ENCODE peak calls at places on chromosomes 13 and 19, in eight cellular contexts. B, S, F, U, E, R, Y and M are unnamed samples.

GRCh38 chr19:46009530-46010510 is 13.0 kb downstream of the PGLYRP1 start:
- DNase-seq in B (no peak), S (no peak), F (peak), U (peak), E (peak), R (peak), Y (peak), M (no peak)

GRCh38 chr19:32339988-32340874 is 5.2 kb upstream of the ZNF507 start:
- DNase-seq in B (peak), S (no peak), F (peak), U (peak), E (peak), R (peak), Y (peak), M (no peak)

GRCh38 chr19:48739400-48739825 is 997 bp downstream of the RASIP1 start:
- DNase-seq in B (no peak), S (no peak), F (no peak), U (no peak), E (no peak), R (no peak), Y (no peak), M (no peak)

GRCh38 chr19:53882391-53883050 is 524 bp downstream of the PRKCG start:
- DNase-seq in B (no peak), S (no peak), F (no peak), U (no peak), E (no peak), R (no peak), Y (no peak), M (no peak)

GRCh38 chr19:18456974-18457373 is 19.0 kb upstream of the ISYNA1 start:
- DNase-seq in B (no peak), S (no peak), F (no peak), U (peak), E (no peak), R (peak), Y (no peak), M (no peak)

GRCh38 chr13:74325106-74325505 is 190.9 kb upstream of the KLF12 start:
- DNase-seq in B (no peak), S (no peak), F (peak), U (peak), E (no peak), R (no peak), Y (peak), M (no peak)

GRCh38 chr13:46097015-46097414 is 7.8 kb downstream of the CPB2 start:
- DNase-seq in B (no peak), S (no peak), F (peak), U (no peak), E (no peak), R (no peak), Y (peak), M (no peak)

GRCh38 chr13:34589581-34589980 is 352.5 kb upstream of the NBEA start:
- DNase-seq in B (no peak), S (no peak), F (no peak), U (no peak), E (no peak), R (no peak), Y (no peak), M (no peak)

GRCh38 chr13:59710995-59711701 is 452.6 kb downstream of the DIAPH3 start:
- DNase-seq in B (no peak), S (no peak), F (no peak), U (no peak), E (no peak), R (no peak), Y (no peak), M (no peak)

GRCh38 chr19:10625003-10625761 is at the start of gene SLC44A2:
- DNase-seq in B (peak), S (no peak), F (no peak), U (peak), E (peak), R (peak), Y (peak), M (peak)

GRCh38 chr19:6587093-6587820 is 3.7 kb downstream of the CD70 start:
- DNase-seq in B (no peak), S (no peak), F (no peak), U (no peak), E (no peak), R (no peak), Y (no peak), M (no peak)

GRCh38 chr19:48856921-48857320 is 11.5 kb downstream of the PLEKHA4 start:
- DNase-seq in B (no peak), S (no peak), F (no peak), U (no peak), E (no peak), R (no peak), Y (no peak), M (no peak)

GRCh38 chr13:94065741-94066140 is 413.7 kb downstream of the DCT start:
- DNase-seq in B (no peak), S (no peak), F (no peak), U (no peak), E (no peak), R (no peak), Y (no peak), M (no peak)

GRCh38 chr19:33799507-33799906 is 2.8 kb downstream of the KCTD15 start:
- DNase-seq in B (no peak), S (no peak), F (no peak), U (no peak), E (no peak), R (no peak), Y (no peak), M (no peak)

GRCh38 chr13:98372886-98373285 is 195.8 kb upstream of the RNF113B start:
- DNase-seq in B (no peak), S (no peak), F (no peak), U (no peak), E (no peak), R (no peak), Y (no peak), M (no peak)

GRCh38 chr13:31846182-31846938 is 107.0 kb downstream of the RXFP2 start:
- DNase-seq in B (peak), S (peak), F (peak), U (peak), E (peak), R (peak), Y (peak), M (peak)

GRCh38 chr19:5612891-5613290 is 9.7 kb downstream of the SAFB2 start:
- DNase-seq in B (no peak), S (no peak), F (no peak), U (no peak), E (no peak), R (peak), Y (no peak), M (no peak)

GRCh38 chr19:50703915-50704548 is 15.6 kb downstream of the SHANK1 start:
- DNase-seq in B (no peak), S (no peak), F (peak), U (no peak), E (no peak), R (no peak), Y (no peak), M (no peak)

GRCh38 chr13:76316998-76317527 is 569.1 kb downstream of the KCTD12 start:
- DNase-seq in B (no peak), S (no peak), F (no peak), U (no peak), E (no peak), R (no peak), Y (no peak), M (no peak)

GRCh38 chr19:34953092-34953491 is 10.9 kb downstream of the ZNF792 start:
- DNase-seq in B (no peak), S (no peak), F (no peak), U (no peak), E (no peak), R (no peak), Y (no peak), M (no peak)

GRCh38 chr13:111219306-111219705 is 101.1 kb upstream of the TEX29 start:
- DNase-seq in B (no peak), S (no peak), F (no peak), U (no peak), E (no peak), R (no peak), Y (peak), M (no peak)

GRCh38 chr19:57888107-57888493 is 737 bp downstream of the ZNF814 start:
- DNase-seq in B (no peak), S (no peak), F (no peak), U (no peak), E (no peak), R (no peak), Y (no peak), M (no peak)

GRCh38 chr19:932647-933552 is 7.1 kb downstream of the ARID3A start:
- DNase-seq in B (peak), S (no peak), F (peak), U (peak), E (peak), R (peak), Y (peak), M (no peak)
- H3K4me3 ChIP-seq in B (peak), S (peak), F (no peak), U (no peak), E (no peak), R (no peak), Y (no peak), M (no peak)

GRCh38 chr19:15323496-15324235 is 8.7 kb downstream of the BRD4 start:
- DNase-seq in B (no peak), S (no peak), F (no peak), U (peak), E (peak), R (peak), Y (peak), M (peak)
- TF ChIP-seq POLR2A in B (no peak), S (no peak), F (no peak), U (no peak), E (no peak), R (no peak), Y (no peak), M (no peak)

GRCh38 chr19:36101550-36102327 is 9.2 kb upstream of the OVOL3 start:
- DNase-seq in B (no peak), S (no peak), F (no peak), U (no peak), E (no peak), R (no peak), Y (no peak), M (peak)

GRCh38 chr19:36099166-36099785 is 11.7 kb upstream of the OVOL3 start:
- DNase-seq in B (no peak), S (no peak), F (no peak), U (no peak), E (no peak), R (no peak), Y (no peak), M (no peak)

GRCh38 chr19:36103040-36103626 is 7.8 kb upstream of the OVOL3 start:
- DNase-seq in B (no peak), S (no peak), F (no peak), U (no peak), E (no peak), R (no peak), Y (no peak), M (no peak)

GRCh38 chr19:36097036-36097435 is 13.9 kb upstream of the OVOL3 start:
- DNase-seq in B (no peak), S (no peak), F (no peak), U (no peak), E (no peak), R (no peak), Y (no peak), M (no peak)

GRCh38 chr19:36100476-36100875 is 10.5 kb upstream of the OVOL3 start:
- DNase-seq in B (no peak), S (no peak), F (no peak), U (no peak), E (no peak), R (no peak), Y (no peak), M (no peak)
- H3K4me3 ChIP-seq in B (no peak), S (no peak), F (no peak), U (no peak), E (no peak), R (no peak), Y (no peak), M (no peak)

GRCh38 chr13:102800145-102801041 is 1.5 kb downstream of the BIVM start:
- DNase-seq in B (peak), S (peak), F (peak), U (peak), E (peak), R (peak), Y (peak), M (peak)
- TF ChIP-seq POLR2A in B (no peak), S (no peak), F (peak), U (no peak), E (no peak), R (no peak), Y (no peak), M (no peak)

GRCh38 chr13:29428992-29429315 is 166.5 kb downstream of the SLC7A1 start:
- DNase-seq in B (no peak), S (no peak), F (no peak), U (no peak), E (no peak), R (no peak), Y (no peak), M (no peak)
- H3K4me3 ChIP-seq in B (peak), S (no peak), F (no peak), U (no peak), E (peak), R (peak), Y (no peak), M (no peak)

GRCh38 chr13:49210669-49211068 is 9.5 kb upstream of the MLNR start:
- DNase-seq in B (no peak), S (no peak), F (no peak), U (no peak), E (no peak), R (no peak), Y (no peak), M (no peak)
- TF ChIP-seq POLR2A in B (no peak), S (no peak), F (no peak), U (no peak), E (no peak), R (no peak), Y (no peak), M (no peak)

GRCh38 chr19:43578787-43579186 is 3.2 kb downstream of the PINLYP start:
- DNase-seq in B (no peak), S (no peak), F (no peak), U (no peak), E (no peak), R (no peak), Y (no peak), M (no peak)
- H3K4me3 ChIP-seq in B (no peak), S (no peak), F (no peak), U (no peak), E (no peak), R (no peak), Y (no peak), M (no peak)

GRCh38 chr19:17079710-17080440 is 4.3 kb downstream of the MYO9B start:
- DNase-seq in B (peak), S (peak), F (peak), U (peak), E (peak), R (no peak), Y (peak), M (peak)
- TF ChIP-seq POLR2A in B (no peak), S (no peak), F (no peak), U (no peak), E (no peak), R (no peak), Y (no peak), M (no peak)

GRCh38 chr19:1455002-1455335 is 5.0 kb downstream of the APC2 start:
- DNase-seq in B (no peak), S (no peak), F (no peak), U (no peak), E (peak), R (no peak), Y (no peak), M (no peak)
- H3K4me3 ChIP-seq in B (peak), S (no peak), F (no peak), U (no peak), E (peak), R (no peak), Y (no peak), M (no peak)